ENCODE peak calls at places on chromosomes 1 and 21, in four cellular contexts. U, J, L and O are unnamed samples. For H3K9me3, the result is how much of the 10 kb centered on the place peaks cover.

GRCh38 chr1:223811634-223812101 is 34.1 kb downstream of the TP53BP2 start:
- DNase-seq in U (no peak), J (no peak), L (no peak), O (no peak)

GRCh38 chr1:231139125-231139649 is 22.7 kb upstream of the TRIM67 start:
- DNase-seq in U (no peak), J (no peak), L (no peak), O (no peak)

GRCh38 chr1:62437273-62437945 is 560 bp downstream of the USP1 start:
- DNase-seq in U (no peak), J (no peak), L (peak), O (no peak)

GRCh38 chr21:21751286-21751685 is 753.1 kb downstream of the NCAM2 start:
- DNase-seq in U (no peak), J (no peak), L (no peak), O (no peak)

GRCh38 chr1:182348916-182349747 is 42.5 kb downstream of the GLUL start:
- DNase-seq in U (peak), J (peak), L (no peak), O (no peak)

GRCh38 chr1:184296466-184297243 is 90.2 kb upstream of the C1orf21 start:
- DNase-seq in U (peak), J (peak), L (peak), O (peak)

GRCh38 chr1:156849151-156849496 is 9.8 kb downstream of the INSRR start:
- DNase-seq in U (peak), J (no peak), L (no peak), O (no peak)

GRCh38 chr1:217525773-217526490 is 105.0 kb downstream of the GPATCH2 start:
- DNase-seq in U (no peak), J (no peak), L (no peak), O (no peak)

GRCh38 chr21:42692688-42693087 is 39.3 kb downstream of the PDE9A start:
- DNase-seq in U (no peak), J (no peak), L (no peak), O (no peak)
- TF ChIP-seq CTCF in U (no peak), J (no peak), L (no peak), O (no peak)

DNA sequence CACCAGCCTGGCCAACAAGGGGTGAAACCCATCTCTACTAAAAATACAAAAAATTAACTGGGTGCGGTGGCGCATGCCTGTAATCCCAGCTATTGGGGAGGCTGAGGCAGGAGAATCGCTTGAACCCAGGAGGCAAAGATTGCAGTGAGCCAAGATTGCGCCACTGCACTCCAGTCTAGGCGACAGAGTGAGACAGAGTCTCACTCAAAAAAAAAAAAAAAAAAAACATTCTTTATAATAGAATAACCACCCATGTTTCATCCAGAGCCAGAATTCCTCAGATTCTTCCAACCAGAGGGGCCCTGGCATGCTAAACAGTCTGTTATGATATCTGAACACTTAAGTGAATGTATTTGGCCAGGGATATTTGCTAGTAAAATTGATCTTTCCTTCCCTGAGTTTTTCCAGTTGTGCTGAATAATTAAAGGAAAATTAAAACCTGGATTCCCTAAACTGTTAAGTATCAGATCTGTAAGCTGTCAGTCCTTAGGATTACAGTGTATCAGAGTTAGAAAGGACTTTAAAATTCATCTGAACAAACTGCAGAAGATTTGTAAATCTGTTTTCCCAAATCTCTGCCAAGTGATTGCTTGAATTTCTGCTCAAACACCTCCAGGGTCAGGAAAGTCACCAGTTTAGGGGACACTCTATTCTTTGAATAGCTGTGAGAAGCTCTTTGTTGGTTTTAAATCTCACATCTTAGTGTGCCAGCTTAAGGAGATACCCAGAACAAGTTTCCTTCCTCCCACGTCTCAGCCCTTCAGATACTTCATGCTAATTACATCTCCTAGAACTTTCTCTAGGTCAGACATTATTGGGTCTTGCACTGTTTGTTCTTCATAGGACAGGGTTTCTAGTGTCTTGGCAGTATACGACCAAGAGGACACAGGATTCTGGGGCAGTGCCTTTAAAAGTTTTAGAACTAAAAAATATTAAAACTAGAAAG is 84.6 kb upstream of the BMP8A start:
- DNase-seq in U (no peak), J (no peak), L (no peak), O (no peak)
- H3K4me3 ChIP-seq in U (peak), J (no peak), L (peak), O (no peak)

GRCh38 chr1:40469327-40469726 is 7.8 kb upstream of the ZFP69 start:
- DNase-seq in U (no peak), J (no peak), L (no peak), O (no peak)
- H3K9me3 ChIP-seq in U (under half), J (half or more), L (under half), O (under half)

GRCh38 chr1:54808443-54809207 is 7.5 kb upstream of the TTC22 start:
- DNase-seq in U (no peak), J (no peak), L (no peak), O (no peak)
- TF ChIP-seq CTCF in U (no peak), J (no peak), L (no peak), O (no peak)

GRCh38 chr1:25168193-25169071 is 63.9 kb downstream of the SYF2 start:
- DNase-seq in U (no peak), J (no peak), L (no peak), O (no peak)

GRCh38 chr1:25169168-25169567 is 63.1 kb downstream of the SYF2 start:
- DNase-seq in U (no peak), J (no peak), L (no peak), O (no peak)

GRCh38 chr1:25169610-25170009 is 62.7 kb downstream of the SYF2 start:
- DNase-seq in U (no peak), J (no peak), L (no peak), O (no peak)

GRCh38 chr1:25166847-25167246 is 65.5 kb downstream of the SYF2 start:
- DNase-seq in U (no peak), J (no peak), L (no peak), O (no peak)

DNA sequence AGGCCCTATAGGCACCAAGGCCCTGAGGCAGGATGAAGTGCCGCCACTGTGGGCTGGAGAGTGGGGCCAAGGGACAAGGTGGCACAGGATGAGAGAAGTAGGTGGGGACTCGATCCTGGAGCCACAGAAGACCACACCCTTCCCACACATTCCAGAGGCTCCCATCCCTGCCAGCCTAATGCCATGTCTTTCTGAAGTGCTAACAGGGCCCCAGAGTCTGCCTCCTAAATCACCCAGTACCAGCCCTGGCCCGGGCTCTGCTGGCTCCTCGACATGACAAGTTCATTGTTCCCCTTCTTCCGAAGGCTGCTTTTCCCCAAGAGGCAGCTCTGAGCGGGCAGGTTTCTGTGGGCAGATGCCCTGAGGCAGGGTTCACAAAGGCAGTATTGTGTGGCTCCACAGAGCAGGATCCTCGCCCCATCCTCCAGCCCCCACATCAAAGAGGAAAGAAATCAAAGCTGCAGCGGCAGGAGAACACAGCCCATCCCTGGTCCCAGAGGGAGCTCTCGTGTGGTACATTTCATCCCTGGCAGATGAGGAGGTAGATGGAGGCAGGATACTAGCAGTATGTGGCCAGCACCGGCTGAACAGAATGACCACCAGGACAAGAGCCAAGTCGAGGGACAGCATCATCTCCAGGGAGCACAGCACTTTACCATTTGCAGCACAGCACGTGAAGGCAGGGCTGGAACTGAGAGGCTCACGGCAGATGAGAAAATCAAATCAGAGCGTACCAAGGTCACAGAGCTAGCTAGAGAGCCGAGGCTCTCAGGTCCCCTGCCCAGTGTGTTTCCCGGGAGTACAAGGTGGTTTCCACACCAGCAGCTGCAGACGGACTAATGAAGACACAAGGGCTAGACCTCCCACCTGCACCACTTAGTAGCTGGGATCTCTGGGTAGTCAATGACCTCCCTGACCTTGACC is 64.8 kb downstream of the SYF2 start:
- DNase-seq in U (no peak), J (no peak), L (no peak), O (no peak)
- H3K4me3 ChIP-seq in U (no peak), J (no peak), L (no peak), O (no peak)

DNA sequence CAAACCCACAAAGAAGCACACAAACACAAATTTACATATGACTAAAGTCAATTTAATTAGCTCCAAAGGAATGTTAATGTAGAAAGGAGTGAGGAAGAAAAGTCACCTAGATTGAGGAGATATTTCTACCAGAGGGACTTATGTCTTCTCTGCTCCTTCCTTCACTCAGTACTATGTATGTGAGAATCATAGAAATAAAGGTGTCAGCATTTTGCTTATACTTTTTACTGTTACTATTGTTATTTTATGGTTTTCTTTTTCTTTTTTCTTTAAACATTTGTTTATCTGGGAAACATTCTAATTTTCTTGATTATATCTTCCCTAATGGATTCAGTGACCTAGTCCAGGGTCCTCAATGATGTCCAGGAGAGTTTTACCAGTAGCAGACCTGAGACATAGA is 511.9 kb upstream of the NCAM2 start:
- DNase-seq in U (no peak), J (no peak), L (no peak), O (no peak)
- H3K9me3 ChIP-seq in U (under half), J (under half), L (under half), O (under half)

GRCh38 chr1:180887841-180888240 is 24.9 kb upstream of the KIAA1614 start:
- DNase-seq in U (no peak), J (peak), L (no peak), O (no peak)
- TF ChIP-seq CTCF in U (no peak), J (no peak), L (no peak), O (no peak)

DNA sequence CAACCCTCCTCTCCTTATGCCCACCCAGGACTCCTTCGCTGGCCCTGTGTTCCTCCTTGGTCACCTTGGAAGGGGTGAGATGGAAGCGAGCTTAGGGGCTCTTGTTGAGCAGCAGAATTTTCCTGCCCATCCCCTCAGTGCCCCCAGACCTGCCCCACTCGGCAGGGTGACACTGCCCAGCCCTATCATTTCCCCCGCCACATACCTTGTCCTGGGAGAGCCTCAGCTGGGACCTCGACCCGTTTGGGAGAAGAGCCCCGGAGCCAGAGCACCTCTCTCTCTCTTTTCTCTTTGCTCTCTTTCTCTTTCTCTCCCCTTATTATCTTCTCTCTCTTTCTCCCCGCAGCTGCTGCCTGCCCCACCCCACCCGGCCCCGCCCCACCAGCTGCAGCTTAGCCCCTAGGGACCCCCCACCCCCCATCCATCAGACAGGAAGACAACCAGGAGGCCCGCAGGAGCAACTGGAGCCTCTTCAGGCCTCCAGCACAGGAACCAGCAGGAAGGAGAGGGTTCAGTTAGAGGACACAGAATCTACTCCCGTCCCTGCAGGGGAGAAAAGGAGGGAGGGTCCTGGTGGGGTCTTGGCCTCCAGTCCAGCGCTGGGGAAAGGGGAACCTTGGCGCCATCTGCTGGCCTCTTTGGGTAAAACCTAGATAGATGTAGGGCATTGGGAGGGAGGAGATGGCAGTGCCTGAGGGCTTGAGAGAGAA is 1.6 kb upstream of the FNDC5 start:
- DNase-seq in U (peak), J (peak), L (no peak), O (peak)
- H3K4me3 ChIP-seq in U (peak), J (peak), L (no peak), O (no peak)